ENCODE peak calls at places on chromosome 1, in four cellular contexts. One of them, this sample, is unnamed.

GRCh38 chr1:9047019-9047418 is 20.8 kb upstream of the SLC2A7 start:
- DNase-seq in MM.1S: peak
- DNase-seq in PC-3: no peak
- DNase-seq in OCI-LY7: no peak
- DNase-seq in this sample: no peak

GRCh38 chr1:1937061-1937460 is 18.0 kb upstream of the TMEM52 start:
- DNase-seq in MM.1S: peak
- DNase-seq in PC-3: no peak
- DNase-seq in OCI-LY7: no peak
- DNase-seq in this sample: no peak

GRCh38 chr1:111441573-111442192 is 7.4 kb downstream of the WDR77 start:
- DNase-seq in MM.1S: peak
- DNase-seq in PC-3: peak
- DNase-seq in OCI-LY7: peak
- DNase-seq in this sample: no peak

GRCh38 chr1:76687324-76688018 is 179.8 kb upstream of the ST6GALNAC5 start:
- DNase-seq in MM.1S: no peak
- DNase-seq in PC-3: peak
- DNase-seq in OCI-LY7: no peak
- DNase-seq in this sample: no peak

GRCh38 chr1:47181955-47182680 is 7.7 kb downstream of the PDZK1IP1 start:
- DNase-seq in MM.1S: no peak
- DNase-seq in PC-3: peak
- DNase-seq in OCI-LY7: no peak
- DNase-seq in this sample: no peak

GRCh38 chr1:203906932-203907331 is 45.5 kb downstream of the SNRPE start:
- DNase-seq in MM.1S: no peak
- DNase-seq in PC-3: peak
- DNase-seq in OCI-LY7: no peak
- DNase-seq in this sample: peak

GRCh38 chr1:61085191-61086086 is 3.1 kb downstream of the NFIA start:
- DNase-seq in MM.1S: no peak
- DNase-seq in PC-3: peak
- DNase-seq in OCI-LY7: no peak
- DNase-seq in this sample: no peak

GRCh38 chr1:234238060-234238459 is 135.2 kb upstream of the COA6 start:
- DNase-seq in MM.1S: no peak
- DNase-seq in PC-3: no peak
- DNase-seq in OCI-LY7: no peak
- DNase-seq in this sample: no peak

GRCh38 chr1:223706077-223706988 is 6.0 kb upstream of the CAPN2 start:
- DNase-seq in MM.1S: no peak
- DNase-seq in PC-3: peak
- DNase-seq in OCI-LY7: no peak
- DNase-seq in this sample: no peak

GRCh38 chr1:244325056-244325764 is 126.5 kb downstream of the ADSS2 start:
- DNase-seq in MM.1S: no peak
- DNase-seq in PC-3: no peak
- DNase-seq in OCI-LY7: peak
- DNase-seq in this sample: no peak

GRCh38 chr1:212288614-212289013 is 3.4 kb downstream of the PPP2R5A start:
- DNase-seq in MM.1S: no peak
- DNase-seq in PC-3: peak
- DNase-seq in OCI-LY7: no peak
- DNase-seq in this sample: no peak

GRCh38 chr1:25971044-25971881 is 26.6 kb downstream of the PAFAH2 start:
- DNase-seq in MM.1S: no peak
- DNase-seq in PC-3: no peak
- DNase-seq in OCI-LY7: peak
- DNase-seq in this sample: no peak

GRCh38 chr1:170175032-170175431 is 29.3 kb downstream of the NTMT2 start:
- DNase-seq in MM.1S: no peak
- DNase-seq in PC-3: no peak
- DNase-seq in OCI-LY7: no peak
- DNase-seq in this sample: no peak

GRCh38 chr1:6006882-6007281 is 14.7 kb upstream of the NPHP4 start:
- DNase-seq in MM.1S: no peak
- DNase-seq in PC-3: no peak
- DNase-seq in OCI-LY7: no peak
- DNase-seq in this sample: no peak

GRCh38 chr1:119139393-119139792 is 1.1 kb downstream of the WARS2 start:
- DNase-seq in MM.1S: peak
- DNase-seq in PC-3: no peak
- DNase-seq in OCI-LY7: peak
- DNase-seq in this sample: no peak

GRCh38 chr1:119141660-119142059 is 1.2 kb upstream of the WARS2 start:
- DNase-seq in MM.1S: no peak
- DNase-seq in PC-3: no peak
- DNase-seq in OCI-LY7: no peak
- DNase-seq in this sample: no peak

GRCh38 chr1:119140177-119141019 is at the start of gene WARS2:
- DNase-seq in MM.1S: peak
- DNase-seq in PC-3: peak
- DNase-seq in OCI-LY7: peak
- DNase-seq in this sample: peak

GRCh38 chr1:119139857-119140176 is 636 bp downstream of the WARS2 start:
- DNase-seq in MM.1S: no peak
- DNase-seq in PC-3: no peak
- DNase-seq in OCI-LY7: no peak
- DNase-seq in this sample: no peak

GRCh38 chr1:119141020-119141424 is 569 bp upstream of the WARS2 start:
- DNase-seq in MM.1S: peak
- DNase-seq in PC-3: peak
- DNase-seq in OCI-LY7: peak
- DNase-seq in this sample: no peak
- TF ChIP-seq CTCF in MM.1S: peak
- TF ChIP-seq CTCF in PC-3: peak
- TF ChIP-seq CTCF in OCI-LY7: peak
- TF ChIP-seq CTCF in this sample: peak

GRCh38 chr1:63317814-63318156 is 4.6 kb upstream of the FOXD3 start:
- DNase-seq in MM.1S: no peak
- DNase-seq in PC-3: no peak
- DNase-seq in OCI-LY7: no peak
- DNase-seq in this sample: no peak

GRCh38 chr1:63320024-63320799 is 2.2 kb upstream of the FOXD3 start:
- DNase-seq in MM.1S: no peak
- DNase-seq in PC-3: no peak
- DNase-seq in OCI-LY7: no peak
- DNase-seq in this sample: no peak

GRCh38 chr1:63317007-63317813 is 5.2 kb upstream of the FOXD3 start:
- DNase-seq in MM.1S: peak
- DNase-seq in PC-3: peak
- DNase-seq in OCI-LY7: peak
- DNase-seq in this sample: peak

GRCh38 chr1:63319069-63320023 is 3.0 kb upstream of the FOXD3 start:
- DNase-seq in MM.1S: no peak
- DNase-seq in PC-3: no peak
- DNase-seq in OCI-LY7: no peak
- DNase-seq in this sample: no peak

GRCh38 chr1:63318255-63319068 is 3.9 kb upstream of the FOXD3 start:
- DNase-seq in MM.1S: no peak
- DNase-seq in PC-3: no peak
- DNase-seq in OCI-LY7: no peak
- DNase-seq in this sample: no peak
- TF ChIP-seq EZH2phosphoT487 in MM.1S: no peak
- TF ChIP-seq EZH2phosphoT487 in PC-3: no peak
- TF ChIP-seq EZH2phosphoT487 in OCI-LY7: no peak
- TF ChIP-seq EZH2phosphoT487 in this sample: no peak

GRCh38 chr1:28248273-28249012 is 10.9 kb upstream of the SESN2 start:
- DNase-seq in MM.1S: peak
- DNase-seq in PC-3: peak
- DNase-seq in OCI-LY7: peak
- DNase-seq in this sample: peak
- TF ChIP-seq CTCF in MM.1S: peak
- TF ChIP-seq CTCF in PC-3: peak
- TF ChIP-seq CTCF in OCI-LY7: peak
- TF ChIP-seq CTCF in this sample: peak

DNA sequence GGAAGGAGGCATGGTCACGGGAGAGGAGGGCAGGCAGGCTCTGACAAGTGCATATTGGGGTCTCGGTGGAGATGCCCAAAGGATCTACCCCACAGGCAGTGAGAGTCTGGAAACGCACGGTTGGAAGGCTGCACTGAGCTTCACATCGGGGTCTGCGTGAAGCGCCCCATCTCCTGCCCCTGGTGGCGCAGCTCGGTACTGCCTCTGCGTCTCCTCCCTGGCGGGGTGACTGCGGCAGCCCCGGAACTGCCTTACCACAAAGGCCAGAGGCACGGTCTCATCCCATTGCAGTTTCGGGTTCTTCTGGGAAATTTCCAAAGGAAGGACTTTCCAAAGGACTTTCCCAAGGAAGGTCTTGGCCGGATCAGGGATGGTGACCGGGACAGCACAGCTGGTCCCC is 69.2 kb upstream of the AJAP1 start:
- DNase-seq in MM.1S: peak
- DNase-seq in PC-3: peak
- DNase-seq in OCI-LY7: peak
- DNase-seq in this sample: no peak
- TF ChIP-seq EZH2phosphoT487 in MM.1S: no peak
- TF ChIP-seq EZH2phosphoT487 in PC-3: no peak
- TF ChIP-seq EZH2phosphoT487 in OCI-LY7: no peak
- TF ChIP-seq EZH2phosphoT487 in this sample: no peak